ENCODE peak calls at places on chromosomes 4 and X, in four cellular contexts. F is HCT116, A is K562, X is H1. K is an unnamed sample.

GRCh38 chr4:82618321-82618720 is 56.5 kb upstream of the TMEM150C start:
- DNase-seq in A (no peak), X (no peak), F (no peak), K (no peak)

GRCh38 chr4:172758586-172759340 is 409.8 kb upstream of the GALNT7 start:
- DNase-seq in A (no peak), F (no peak), X (no peak), K (no peak)

GRCh38 chrX:19964017-19964710 is 26.7 kb downstream of the BCLAF3 start:
- DNase-seq in F (no peak), A (no peak), X (no peak), K (no peak)

GRCh38 chr4:6408263-6408662 is 64.2 kb downstream of the PPP2R2C start:
- DNase-seq in X (no peak), F (peak), A (peak), K (no peak)

GRCh38 chrX:108464604-108465003 is 25.0 kb downstream of the COL4A5 start:
- DNase-seq in F (no peak), A (no peak), X (no peak), K (peak)

GRCh38 chr4:154491341-154491679 is 289 bp downstream of the DCHS2 start:
- DNase-seq in X (no peak), F (no peak), A (no peak), K (peak)

GRCh38 chr4:15333692-15334633 is 93.9 kb upstream of the C1QTNF7 start:
- DNase-seq in X (no peak), A (no peak), F (no peak), K (no peak)

GRCh38 chr4:159129822-159130550 is 27.1 kb downstream of the RAPGEF2 start:
- DNase-seq in A (no peak), X (no peak), F (no peak), K (no peak)

GRCh38 chrX:13373807-13374187 is 53.9 kb upstream of the ATXN3L start:
- DNase-seq in X (no peak), A (no peak), F (no peak), K (no peak)

GRCh38 chr4:22643952-22644351 is 48.8 kb upstream of the GBA3 start:
- DNase-seq in F (no peak), X (no peak), A (no peak), K (no peak)

GRCh38 chrX:68504237-68504636 is 5.4 kb downstream of the YIPF6 start:
- DNase-seq in F (no peak), X (no peak), A (no peak), K (no peak)
- TF ChIP-seq YY1 in F (no peak), X (no peak), A (no peak), K (no peak)

DNA sequence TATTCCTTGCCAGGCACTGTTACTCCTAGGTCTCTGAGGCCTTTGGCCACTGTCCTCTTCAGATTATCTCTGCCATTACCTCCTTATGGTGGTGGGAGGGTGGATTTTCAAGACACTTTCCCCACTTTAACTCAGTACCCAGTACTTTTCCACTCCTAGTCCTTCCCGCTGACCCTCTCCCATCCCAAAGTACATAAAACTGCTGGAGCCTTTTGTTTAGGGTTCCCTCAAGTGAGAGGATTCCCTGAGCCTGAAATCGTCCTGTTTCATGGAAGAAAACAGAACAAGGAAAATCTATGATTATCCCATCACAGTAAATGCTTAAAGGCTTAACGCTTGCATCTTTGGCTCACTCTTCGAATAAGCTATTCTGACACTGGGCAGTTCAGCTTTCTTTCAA is 1742.5 kb upstream of the ADGRL3 start:
- DNase-seq in X (no peak), F (no peak), A (no peak), K (no peak)
- TF ChIP-seq YY1 in X (no peak), F (no peak), A (no peak), K (no peak)

GRCh38 chr4:80619070-80619674 is 283.6 kb downstream of the CFAP299 start:
- DNase-seq in F (peak), A (no peak), X (no peak), K (no peak)
- TF ChIP-seq YY1 in F (no peak), A (no peak), X (no peak), K (no peak)

DNA sequence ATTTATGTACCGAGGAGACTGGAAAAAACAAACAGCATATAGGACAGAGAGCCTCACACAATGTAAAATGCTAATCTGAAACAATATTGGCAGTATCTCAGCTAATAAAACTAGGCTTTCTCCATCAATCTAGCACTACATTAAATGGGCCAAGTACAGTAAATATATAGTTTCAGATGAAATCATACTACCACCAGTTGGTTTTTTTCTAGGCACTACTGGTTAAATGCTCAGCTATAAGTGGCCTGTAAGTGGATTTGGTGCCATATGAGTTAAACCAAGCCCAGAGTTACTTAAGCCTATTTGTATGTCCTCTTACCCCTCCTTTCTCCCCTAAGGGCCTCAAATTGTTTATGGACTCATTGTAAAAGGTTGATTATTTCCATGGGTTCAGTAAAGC is 57.6 kb downstream of the FAM13A start:
- DNase-seq in F (no peak), A (no peak), X (no peak), K (no peak)
- TF ChIP-seq YY1 in F (no peak), A (no peak), X (no peak), K (no peak)

GRCh38 chr4:119281374-119281773 is 40.6 kb downstream of the FABP2 start:
- DNase-seq in X (no peak), F (no peak), A (no peak), K (no peak)

GRCh38 chr4:119290598-119290997 is 31.3 kb downstream of the FABP2 start:
- DNase-seq in X (no peak), A (no peak), F (no peak), K (no peak)

GRCh38 chr4:119289313-119289712 is 32.6 kb downstream of the FABP2 start:
- DNase-seq in X (no peak), A (no peak), F (no peak), K (no peak)

GRCh38 chr4:119286377-119287002 is 35.4 kb downstream of the FABP2 start:
- DNase-seq in A (no peak), F (peak), X (no peak), K (no peak)

DNA sequence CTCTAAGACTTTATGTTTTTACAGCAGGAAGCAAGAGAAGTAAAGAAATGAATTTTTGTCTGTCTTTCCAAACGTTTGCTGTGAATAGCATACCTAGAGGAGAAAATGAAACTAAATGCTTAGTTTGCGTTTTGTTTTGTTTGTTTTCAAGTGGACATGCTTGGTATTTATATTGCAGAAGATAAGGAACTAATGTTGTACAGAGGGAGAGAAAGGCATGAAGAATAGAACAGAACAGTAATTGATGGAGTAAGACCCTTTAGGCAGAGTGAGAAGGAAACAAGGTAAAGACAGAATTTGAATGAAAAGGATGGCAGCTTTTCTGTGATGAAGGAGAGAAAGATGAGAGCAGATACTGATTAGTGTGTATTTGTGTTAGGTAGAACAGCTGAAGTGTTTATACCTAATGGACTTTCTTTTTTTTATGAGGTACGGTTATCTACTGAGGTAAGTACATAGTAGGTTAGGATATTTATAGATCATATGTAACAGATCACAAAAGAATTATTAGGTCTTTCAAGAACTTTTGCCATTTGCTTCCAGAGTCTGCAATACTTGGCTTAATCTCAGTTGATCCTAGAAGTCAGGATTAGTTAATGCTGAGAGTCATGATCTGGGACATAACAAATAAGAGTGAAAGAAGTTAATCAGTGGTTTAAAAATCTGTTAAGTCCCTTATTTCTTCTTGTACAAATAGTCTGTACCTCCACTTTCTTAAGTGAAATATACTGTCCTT is 36.9 kb downstream of the FABP2 start:
- DNase-seq in A (no peak), F (no peak), X (no peak), K (no peak)
- TF ChIP-seq YY1 in A (no peak), F (no peak), X (no peak), K (no peak)

GRCh38 chr4:25928956-25929336 is 14.9 kb downstream of the SMIM20 start:
- DNase-seq in F (no peak), X (no peak), A (no peak), K (no peak)

GRCh38 chr4:25925486-25926201 is 11.6 kb downstream of the SMIM20 start:
- DNase-seq in X (no peak), A (peak), F (peak), K (no peak)

GRCh38 chr4:25926473-25926872 is 12.5 kb downstream of the SMIM20 start:
- DNase-seq in A (no peak), F (no peak), X (no peak), K (no peak)

GRCh38 chr4:25928320-25928955 is 14.4 kb downstream of the SMIM20 start:
- DNase-seq in X (no peak), A (no peak), F (no peak), K (no peak)

GRCh38 chr4:25927361-25928040 is 13.5 kb downstream of the SMIM20 start:
- DNase-seq in A (no peak), F (no peak), X (no peak), K (no peak)
- TF ChIP-seq YY1 in A (no peak), F (no peak), X (no peak), K (no peak)

GRCh38 chrX:124282580-124282979 is 49.9 kb upstream of the TEX13D start:
- DNase-seq in A (no peak), X (no peak), F (no peak), K (no peak)
- TF ChIP-seq YY1 in A (no peak), X (no peak), F (no peak), K (no peak)